ENCODE peak calls at places on chromosomes 12 and 14, in four cellular contexts. I is H1, G is K562, W is HepG2. S is an unnamed sample.

GRCh38 chr14:100673085-100673806 is 53.4 kb upstream of the DLK1 start:
- DNase-seq in I (peak), G (no peak), W (peak), S (peak)

GRCh38 chr12:114925076-114925475 is 241.1 kb upstream of the TBX3 start:
- DNase-seq in I (no peak), G (no peak), W (no peak), S (no peak)

GRCh38 chr12:107241421-107241820 is 148.1 kb upstream of the CRY1 start:
- DNase-seq in I (no peak), G (no peak), W (no peak), S (no peak)

GRCh38 chr14:34034447-34035176 is 83.7 kb upstream of the EGLN3 start:
- DNase-seq in I (no peak), G (no peak), W (no peak), S (no peak)

GRCh38 chr14:76259029-76259735 is 107.5 kb downstream of the GPATCH2L start:
- DNase-seq in I (no peak), G (peak), W (no peak), S (no peak)

GRCh38 chr12:4137441-4137840 is 136.1 kb upstream of the CCND2 start:
- DNase-seq in I (no peak), G (no peak), W (no peak), S (no peak)

GRCh38 chr12:49974677-49975369 is 2.1 kb downstream of the AQP6 start:
- DNase-seq in I (no peak), G (no peak), W (no peak), S (no peak)

GRCh38 chr12:67669925-67670631 is 21.5 kb downstream of the DYRK2 start:
- DNase-seq in I (no peak), G (no peak), W (no peak), S (no peak)

GRCh38 chr12:56334490-56334793 is 642 bp upstream of the PAN2 start:
- DNase-seq in I (no peak), G (no peak), W (no peak), S (no peak)

GRCh38 chr14:60151715-60152114 is 13.5 kb downstream of the DHRS7 start:
- DNase-seq in I (no peak), G (no peak), W (no peak), S (no peak)

GRCh38 chr14:23831591-23831990 is 122.0 kb upstream of the DHRS4 start:
- DNase-seq in I (no peak), G (no peak), W (no peak), S (no peak)

GRCh38 chr14:70663707-70664179 is 22.0 kb downstream of the TTC9 start:
- DNase-seq in I (no peak), G (no peak), W (no peak), S (no peak)

GRCh38 chr12:105672171-105672570 is 341.7 kb downstream of the C12orf75 start:
- DNase-seq in I (no peak), G (no peak), W (no peak), S (no peak)

GRCh38 chr12:88595697-88596096 is 15.4 kb upstream of the KITLG start:
- DNase-seq in I (no peak), G (no peak), W (no peak), S (no peak)

GRCh38 chr12:111284709-111285108 is 84.2 kb downstream of the PHETA1 start:
- DNase-seq in I (no peak), G (no peak), W (no peak), S (no peak)

GRCh38 chr12:3470296-3470695 is 20.7 kb upstream of the PRMT8 start:
- DNase-seq in I (no peak), G (no peak), W (no peak), S (no peak)

GRCh38 chr12:49190317-49190716 is 1.4 kb upstream of the TUBA1A start:
- DNase-seq in I (no peak), G (no peak), W (no peak), S (no peak)

GRCh38 chr14:63027719-63028118 is 17.5 kb downstream of the KCNH5 start:
- DNase-seq in I (no peak), G (no peak), W (no peak), S (no peak)

GRCh38 chr14:68250950-68251765 is 431.6 kb downstream of the RAD51B start:
- DNase-seq in I (no peak), G (no peak), W (no peak), S (no peak)

GRCh38 chr14:94450722-94451090 is 1.9 kb downstream of the SERPINA11 start:
- DNase-seq in I (no peak), G (no peak), W (no peak), S (no peak)

GRCh38 chr14:94451826-94452225 is 774 bp downstream of the SERPINA11 start:
- DNase-seq in I (peak), G (no peak), W (no peak), S (no peak)

GRCh38 chr14:94447986-94448808 is 4.4 kb downstream of the SERPINA11 start:
- DNase-seq in I (no peak), G (no peak), W (no peak), S (no peak)

GRCh38 chr14:94451091-94451751 is 1.4 kb downstream of the SERPINA11 start:
- DNase-seq in I (peak), G (no peak), W (peak), S (peak)

GRCh38 chr14:94449930-94450329 is 2.7 kb downstream of the SERPINA11 start:
- DNase-seq in I (no peak), G (no peak), W (no peak), S (no peak)
- TF ChIP-seq CREB1 in I (no peak), G (no peak), W (no peak), S (no peak)

GRCh38 chr14:78524766-78525165 is 354.6 kb downstream of the NRXN3 start:
- DNase-seq in I (no peak), G (no peak), W (no peak), S (no peak)

GRCh38 chr14:78519863-78520262 is 349.7 kb downstream of the NRXN3 start:
- DNase-seq in I (peak), G (peak), W (peak), S (peak)
- TF ChIP-seq JUN in I (no peak), G (no peak), W (no peak), S (no peak)

DNA sequence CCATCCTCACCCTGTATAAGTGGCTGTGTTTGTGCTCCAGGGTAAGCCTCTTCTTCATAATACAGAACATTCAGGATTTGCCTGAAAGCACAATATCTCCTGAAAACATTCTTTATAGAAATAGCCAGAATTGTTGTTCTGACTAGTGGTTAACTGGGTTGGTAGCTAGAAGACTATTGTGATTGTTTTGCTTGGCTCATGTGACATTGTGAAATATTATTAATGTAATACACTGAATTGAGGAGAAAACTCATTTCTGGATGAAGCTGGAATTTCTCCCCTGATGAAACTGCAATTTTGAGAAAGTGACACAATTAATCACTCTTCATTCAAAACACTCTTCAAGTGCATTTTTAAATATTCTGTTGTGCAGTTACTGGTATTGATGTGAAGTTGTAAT is 172.3 kb upstream of the PTPRQ start:
- DNase-seq in I (no peak), G (no peak), W (no peak), S (no peak)
- TF ChIP-seq MAX in I (no peak), G (no peak), W (no peak), S (no peak)

GRCh38 chr12:80188566-80188965 is 89.2 kb downstream of the OTOGL start:
- DNase-seq in I (no peak), G (no peak), W (no peak), S (no peak)

GRCh38 chr12:80189241-80189640 is 89.9 kb downstream of the OTOGL start:
- DNase-seq in I (no peak), G (no peak), W (no peak), S (no peak)

GRCh38 chr12:80190001-80190400 is 90.7 kb downstream of the OTOGL start:
- DNase-seq in I (no peak), G (no peak), W (no peak), S (no peak)

GRCh38 chr12:80186727-80187217 is 87.4 kb downstream of the OTOGL start:
- DNase-seq in I (no peak), G (peak), W (peak), S (peak)

GRCh38 chr12:80187660-80188090 is 88.3 kb downstream of the OTOGL start:
- DNase-seq in I (no peak), G (no peak), W (no peak), S (no peak)
- TF ChIP-seq CREB1 in I (no peak), G (no peak), W (no peak), S (no peak)

DNA sequence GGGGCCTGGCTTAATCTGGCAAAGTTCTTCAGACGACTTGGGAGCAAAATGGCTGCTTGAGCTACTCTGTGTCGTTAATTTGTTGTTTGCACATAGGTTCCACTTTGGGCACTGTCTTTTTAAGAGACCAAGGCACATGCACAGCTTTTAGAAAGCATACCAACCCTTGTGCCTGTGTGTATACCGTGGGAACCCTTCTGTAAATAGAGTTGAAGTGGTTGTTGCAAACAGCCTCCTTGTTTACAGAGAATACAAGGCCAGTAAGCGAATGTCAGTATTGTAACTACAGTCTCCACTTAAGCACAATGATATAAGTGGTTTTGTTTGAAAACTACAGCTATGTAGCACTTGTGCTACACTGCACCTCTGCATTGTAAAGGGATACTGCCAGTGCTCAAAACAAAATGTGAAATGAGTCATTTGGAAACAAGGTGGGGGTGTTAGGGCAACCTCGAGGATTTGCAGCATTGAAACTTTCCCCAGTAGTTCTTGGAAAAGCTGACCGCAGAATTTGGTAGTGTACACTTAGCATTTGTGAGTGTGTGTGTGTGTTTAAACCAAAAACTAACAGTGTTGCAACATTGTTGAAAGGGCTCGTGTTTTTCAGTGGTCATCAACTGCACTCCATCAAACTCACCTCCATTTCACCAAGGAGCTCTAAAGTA is 154.2 kb downstream of the CEP83 start:
- DNase-seq in I (no peak), G (no peak), W (peak), S (no peak)
- TF ChIP-seq JUN in I (no peak), G (no peak), W (no peak), S (no peak)

GRCh38 chr14:90490727-90491050 is 93.9 kb downstream of the CALM1 start:
- DNase-seq in I (no peak), G (peak), W (no peak), S (no peak)

GRCh38 chr14:90491221-90491867 is 94.5 kb downstream of the CALM1 start:
- DNase-seq in I (peak), G (peak), W (no peak), S (no peak)

GRCh38 chr14:90489306-90489705 is 92.5 kb downstream of the CALM1 start:
- DNase-seq in I (peak), G (no peak), W (no peak), S (no peak)

GRCh38 chr14:90489916-90490726 is 93.3 kb downstream of the CALM1 start:
- DNase-seq in I (peak), G (peak), W (no peak), S (no peak)

DNA sequence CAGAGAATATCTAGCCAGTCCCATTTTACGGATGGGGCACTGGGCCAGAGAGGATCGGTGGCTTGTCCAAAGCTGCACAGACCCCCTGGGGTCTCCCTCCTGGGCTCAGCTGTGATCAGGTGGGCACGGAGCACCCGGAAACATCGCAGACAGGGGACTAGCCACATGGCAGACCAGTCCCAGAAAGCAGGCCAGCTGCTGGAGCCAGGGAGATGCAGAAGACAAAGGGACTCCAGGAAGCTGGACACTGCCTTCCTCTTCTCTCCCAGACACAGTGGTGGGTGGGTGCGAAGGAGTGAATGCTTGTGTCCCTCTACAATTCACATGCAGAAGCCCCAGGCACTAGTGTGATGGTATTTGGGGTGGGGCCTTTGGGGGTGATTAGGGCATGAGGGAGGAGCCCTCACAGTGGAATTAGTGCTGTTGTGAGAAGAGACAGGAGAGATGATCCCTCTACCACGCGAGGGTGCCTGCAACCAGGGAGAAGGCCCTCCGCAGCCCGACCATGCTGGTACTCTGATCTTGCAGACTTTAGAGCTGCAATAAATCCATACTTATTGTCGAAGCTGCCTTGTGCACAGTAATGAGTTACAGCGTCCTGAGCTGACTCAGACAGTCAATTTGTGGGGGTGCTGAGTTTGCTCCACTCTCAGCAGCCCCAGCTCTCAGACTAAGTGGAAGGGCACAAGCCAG is 95.2 kb downstream of the CALM1 start:
- DNase-seq in I (no peak), G (peak), W (no peak), S (no peak)
- TF ChIP-seq MAX in I (no peak), G (no peak), W (no peak), S (no peak)

DNA sequence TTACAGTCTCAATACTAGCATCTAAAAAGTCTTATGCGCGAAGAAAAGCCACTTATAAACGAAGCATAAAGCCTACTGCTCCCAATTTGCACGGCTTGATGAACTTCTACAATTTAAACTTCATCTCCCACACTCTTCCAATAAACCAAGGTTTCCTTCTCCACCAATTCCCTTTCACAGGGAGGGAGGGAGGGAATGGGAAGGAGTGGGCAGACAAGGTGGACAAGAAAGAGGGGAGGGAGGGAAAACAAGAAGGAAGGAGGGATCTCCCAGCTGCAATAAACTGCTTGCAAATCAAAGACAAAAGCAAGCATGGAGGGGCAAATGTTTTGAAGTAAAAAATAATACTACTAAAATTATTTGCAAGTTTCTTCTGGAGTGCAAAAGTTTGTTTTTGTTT is 64.5 kb downstream of the MED13L start:
- DNase-seq in I (no peak), G (no peak), W (no peak), S (no peak)
- TF ChIP-seq CREB1 in I (no peak), G (no peak), W (no peak), S (no peak)

DNA sequence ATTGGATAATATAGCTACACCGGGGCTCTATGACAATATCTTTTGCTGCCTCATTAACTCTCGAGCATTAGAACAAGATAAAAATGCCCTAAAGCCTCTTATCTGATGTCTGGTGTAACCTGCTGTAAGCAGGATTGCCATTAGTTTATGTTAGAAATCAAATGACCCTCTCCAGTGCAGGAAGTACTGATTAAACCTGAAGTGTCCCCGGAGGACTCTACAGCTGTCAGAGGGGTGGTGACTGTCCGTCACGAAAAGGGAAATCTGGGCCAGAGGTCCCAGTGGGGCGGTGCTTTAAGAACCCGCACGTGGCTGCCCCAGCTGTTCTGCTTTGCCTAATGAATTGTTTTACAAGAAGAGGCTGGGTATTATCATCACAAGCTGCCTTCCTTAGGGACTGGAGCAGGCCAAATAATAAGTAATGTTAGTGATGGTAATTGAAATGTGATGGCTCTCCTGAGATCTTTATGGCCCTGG is 55.7 kb downstream of the LIN52 start:
- DNase-seq in I (no peak), G (no peak), W (no peak), S (peak)
- TF ChIP-seq JUN in I (no peak), G (no peak), W (no peak), S (no peak)